ENCODE peak calls at places on chromosomes 12 and 14, in four cellular contexts. One of them, this sample, is unnamed.

GRCh38 chr14:101400815-101401214 is 160.5 kb upstream of the DIO3 start:
- DNase-seq in NCI-H1417: no peak
- DNase-seq in PC-3: no peak
- DNase-seq in NCI-H1105: no peak
- DNase-seq in this sample: no peak

GRCh38 chr14:24251880-24252288 is 9.5 kb upstream of the TINF2 start:
- DNase-seq in PC-3: peak; percentile 15
- DNase-seq in NCI-H1417: no peak
- DNase-seq in NCI-H1105: no peak
- DNase-seq in this sample: no peak

GRCh38 chr14:98136420-98136819 is 1135.6 kb downstream of the BCL11B start:
- DNase-seq in NCI-H1417: no peak
- DNase-seq in PC-3: no peak
- DNase-seq in NCI-H1105: no peak
- DNase-seq in this sample: no peak

GRCh38 chr12:81128930-81129554 is 51.2 kb downstream of the ACSS3 start:
- DNase-seq in PC-3: peak; percentile 60
- DNase-seq in NCI-H1105: peak; percentile 54
- DNase-seq in NCI-H1417: peak; percentile 77
- DNase-seq in this sample: peak; percentile 72

GRCh38 chr14:85566603-85567002 is 36.7 kb downstream of the FLRT2 start:
- DNase-seq in NCI-H1417: no peak
- DNase-seq in PC-3: peak; percentile 59
- DNase-seq in NCI-H1105: no peak
- DNase-seq in this sample: no peak

GRCh38 chr12:77130193-77130592 is 64.8 kb upstream of the E2F7 start:
- DNase-seq in PC-3: no peak
- DNase-seq in NCI-H1417: no peak
- DNase-seq in NCI-H1105: no peak
- DNase-seq in this sample: no peak

GRCh38 chr12:62848418-62848817 is 86.5 kb downstream of the PPM1H start:
- DNase-seq in NCI-H1417: no peak
- DNase-seq in PC-3: peak; percentile 82
- DNase-seq in NCI-H1105: no peak
- DNase-seq in this sample: no peak

GRCh38 chr12:132282031-132282949 is 47.1 kb downstream of the GALNT9 start:
- DNase-seq in NCI-H1105: no peak
- DNase-seq in PC-3: no peak
- DNase-seq in NCI-H1417: no peak
- DNase-seq in this sample: no peak

GRCh38 chr12:91406920-91407341 is 224.3 kb upstream of the DCN start:
- DNase-seq in NCI-H1105: no peak
- DNase-seq in NCI-H1417: peak; percentile 12
- DNase-seq in PC-3: peak; percentile 90
- DNase-seq in this sample: peak; percentile 54

GRCh38 chr14:92105073-92105844 is 1.1 kb downstream of the ATXN3 start:
- DNase-seq in NCI-H1417: no peak
- DNase-seq in PC-3: no peak
- DNase-seq in NCI-H1105: no peak
- DNase-seq in this sample: no peak

GRCh38 chr12:27344246-27344645 is 11.6 kb downstream of the BMAL2 start:
- DNase-seq in PC-3: peak; percentile 81
- DNase-seq in NCI-H1417: no peak
- DNase-seq in NCI-H1105: no peak
- DNase-seq in this sample: no peak

GRCh38 chr12:113244015-113244983 is 23.0 kb downstream of the TPCN1 start:
- DNase-seq in NCI-H1105: peak; percentile 68
- DNase-seq in PC-3: peak; percentile 86
- DNase-seq in NCI-H1417: no peak
- DNase-seq in this sample: no peak

GRCh38 chr14:91300957-91301356 is 56.5 kb upstream of the GPR68 start:
- DNase-seq in NCI-H1417: no peak
- DNase-seq in PC-3: peak; percentile 54
- DNase-seq in NCI-H1105: no peak
- DNase-seq in this sample: no peak

GRCh38 chr12:30622509-30622908 is 73.2 kb downstream of the IPO8 start:
- DNase-seq in NCI-H1417: no peak
- DNase-seq in NCI-H1105: no peak
- DNase-seq in PC-3: peak; percentile 48
- DNase-seq in this sample: no peak

GRCh38 chr14:22820731-22821130 is 5.5 kb upstream of the SLC7A7 start:
- DNase-seq in NCI-H1105: no peak
- DNase-seq in PC-3: peak; percentile 75
- DNase-seq in NCI-H1417: peak; percentile 87
- DNase-seq in this sample: peak; percentile 64

GRCh38 chr12:92503029-92503931 is 199.5 kb upstream of the PLEKHG7 start:
- DNase-seq in NCI-H1105: no peak
- DNase-seq in PC-3: no peak
- DNase-seq in NCI-H1417: peak; percentile 76
- DNase-seq in this sample: no peak

GRCh38 chr12:49108958-49109404 is 1.7 kb downstream of the LMBR1L start:
- DNase-seq in PC-3: no peak
- DNase-seq in NCI-H1105: no peak
- DNase-seq in NCI-H1417: no peak
- DNase-seq in this sample: no peak

GRCh38 chr12:93244514-93245077 is 133.1 kb upstream of the NUDT4 start:
- DNase-seq in PC-3: no peak
- DNase-seq in NCI-H1105: no peak
- DNase-seq in NCI-H1417: no peak
- DNase-seq in this sample: no peak

GRCh38 chr12:105567061-105567460 is 236.6 kb downstream of the C12orf75 start:
- DNase-seq in NCI-H1417: no peak
- DNase-seq in NCI-H1105: no peak
- DNase-seq in PC-3: no peak
- DNase-seq in this sample: no peak

GRCh38 chr12:92648242-92649031 is 54.4 kb upstream of the PLEKHG7 start:
- DNase-seq in NCI-H1417: no peak
- DNase-seq in PC-3: peak; percentile 54
- DNase-seq in NCI-H1105: no peak
- DNase-seq in this sample: no peak

GRCh38 chr14:88834883-88835431 is 10.5 kb downstream of the TTC8 start:
- DNase-seq in PC-3: peak; percentile 46
- DNase-seq in NCI-H1417: peak; percentile 54
- DNase-seq in NCI-H1105: no peak
- DNase-seq in this sample: no peak